ENCODE peak calls at places on chromosomes 7 and 10, in seven cellular contexts. One of them, this sample, is unnamed.

GRCh38 chr10:88986549-88987242 is 3.9 kb upstream of the FAS start:
- DNase-seq in IMR-90: peak; percentile 37
- DNase-seq in neuronal stem cell: peak; percentile 29
- DNase-seq in H9: no peak
- DNase-seq in H1: no peak
- DNase-seq in trophoblast cell: no peak
- DNase-seq in mesenchymal stem cell: peak; percentile 61
- DNase-seq in this sample: peak; percentile 29

GRCh38 chr10:74039561-74040145 is 41.7 kb downstream of the VCL start:
- DNase-seq in IMR-90: peak; percentile 61
- DNase-seq in neuronal stem cell: no peak
- DNase-seq in H9: no peak
- DNase-seq in H1: no peak
- DNase-seq in trophoblast cell: no peak
- DNase-seq in mesenchymal stem cell: peak; percentile 80
- DNase-seq in this sample: no peak

GRCh38 chr10:95861401-95861800 is 46.4 kb upstream of the CC2D2B start:
- DNase-seq in IMR-90: no peak
- DNase-seq in neuronal stem cell: no peak
- DNase-seq in H9: no peak
- DNase-seq in H1: no peak
- DNase-seq in trophoblast cell: peak; percentile 33
- DNase-seq in mesenchymal stem cell: no peak
- DNase-seq in this sample: no peak

GRCh38 chr7:18577096-18577771 is 81.7 kb downstream of the HDAC9 start:
- DNase-seq in IMR-90: no peak
- DNase-seq in neuronal stem cell: no peak
- DNase-seq in H9: no peak
- DNase-seq in H1: no peak
- DNase-seq in trophoblast cell: no peak
- DNase-seq in mesenchymal stem cell: no peak
- DNase-seq in this sample: no peak

GRCh38 chr10:3853547-3853989 is 68.6 kb upstream of the KLF6 start:
- DNase-seq in IMR-90: no peak
- DNase-seq in neuronal stem cell: no peak
- DNase-seq in H9: no peak
- DNase-seq in H1: no peak
- DNase-seq in trophoblast cell: no peak
- DNase-seq in mesenchymal stem cell: peak; percentile 70
- DNase-seq in this sample: no peak

GRCh38 chr10:113228570-113228969 is 278.5 kb downstream of the TCF7L2 start:
- DNase-seq in IMR-90: peak; percentile 27
- DNase-seq in neuronal stem cell: no peak
- DNase-seq in H9: no peak
- DNase-seq in H1: no peak
- DNase-seq in trophoblast cell: no peak
- DNase-seq in mesenchymal stem cell: peak; percentile 76
- DNase-seq in this sample: no peak

GRCh38 chr10:4833286-4833685 is 7.3 kb downstream of the AKR1E2 start:
- DNase-seq in IMR-90: no peak
- DNase-seq in neuronal stem cell: no peak
- DNase-seq in H9: no peak
- DNase-seq in H1: no peak
- DNase-seq in trophoblast cell: no peak
- DNase-seq in mesenchymal stem cell: no peak
- DNase-seq in this sample: no peak

GRCh38 chr10:78879621-78880020 is 189.1 kb upstream of the ZMIZ1 start:
- DNase-seq in IMR-90: no peak
- DNase-seq in neuronal stem cell: no peak
- DNase-seq in H9: no peak
- DNase-seq in H1: no peak
- DNase-seq in trophoblast cell: no peak
- DNase-seq in mesenchymal stem cell: no peak
- DNase-seq in this sample: no peak

GRCh38 chr7:63093481-63093880 is 905.2 kb upstream of the ZNF722 start:
- DNase-seq in IMR-90: no peak
- DNase-seq in neuronal stem cell: no peak
- DNase-seq in H9: no peak
- DNase-seq in H1: no peak
- DNase-seq in trophoblast cell: no peak
- DNase-seq in mesenchymal stem cell: no peak
- DNase-seq in this sample: no peak

GRCh38 chr7:37341033-37341630 is 107.5 kb downstream of the ELMO1 start:
- DNase-seq in IMR-90: no peak
- DNase-seq in neuronal stem cell: no peak
- DNase-seq in H9: no peak
- DNase-seq in H1: no peak
- DNase-seq in trophoblast cell: no peak
- DNase-seq in mesenchymal stem cell: no peak
- DNase-seq in this sample: no peak

GRCh38 chr7:156173748-156174353 is 361.6 kb upstream of the SHH start:
- DNase-seq in IMR-90: no peak
- DNase-seq in neuronal stem cell: no peak
- DNase-seq in H9: no peak
- DNase-seq in H1: no peak
- DNase-seq in trophoblast cell: no peak
- DNase-seq in mesenchymal stem cell: no peak
- DNase-seq in this sample: no peak

GRCh38 chr10:113980408-113981087 is 63.1 kb upstream of the ADRB1 start:
- DNase-seq in IMR-90: no peak
- DNase-seq in neuronal stem cell: no peak
- DNase-seq in H9: no peak
- DNase-seq in H1: no peak
- DNase-seq in trophoblast cell: no peak
- DNase-seq in mesenchymal stem cell: no peak
- DNase-seq in this sample: peak; percentile 47

GRCh38 chr10:3776796-3777571 is 8.0 kb downstream of the KLF6 start:
- DNase-seq in IMR-90: peak; percentile 94
- DNase-seq in neuronal stem cell: no peak
- DNase-seq in H9: peak; percentile 10
- DNase-seq in H1: no peak
- DNase-seq in trophoblast cell: peak; percentile 93
- DNase-seq in mesenchymal stem cell: peak; percentile 89
- DNase-seq in this sample: peak; percentile 40

GRCh38 chr10:3783313-3783689 is 1.7 kb downstream of the KLF6 start:
- DNase-seq in IMR-90: peak; percentile 86
- DNase-seq in neuronal stem cell: no peak
- DNase-seq in H9: peak; percentile 53
- DNase-seq in H1: peak; percentile 54
- DNase-seq in trophoblast cell: peak; percentile 72
- DNase-seq in mesenchymal stem cell: peak; percentile 76
- DNase-seq in this sample: peak; percentile 81

GRCh38 chr7:132138817-132139216 is 437.5 kb downstream of the PLXNA4 start:
- DNase-seq in IMR-90: no peak
- DNase-seq in neuronal stem cell: peak; percentile 14
- DNase-seq in H9: no peak
- DNase-seq in H1: no peak
- DNase-seq in trophoblast cell: no peak
- DNase-seq in mesenchymal stem cell: no peak
- DNase-seq in this sample: peak; percentile 26

GRCh38 chr7:156650042-156650441 is 9.5 kb downstream of the RNF32 start:
- DNase-seq in IMR-90: no peak
- DNase-seq in neuronal stem cell: no peak
- DNase-seq in H9: peak; percentile 59
- DNase-seq in H1: no peak
- DNase-seq in trophoblast cell: no peak
- DNase-seq in mesenchymal stem cell: peak; percentile 16
- DNase-seq in this sample: peak; percentile 67

GRCh38 chr7:149071641-149072437 is 18.7 kb downstream of the ZNF786 start:
- DNase-seq in IMR-90: peak; percentile 5
- DNase-seq in neuronal stem cell: peak; percentile 11
- DNase-seq in H9: peak; percentile 90
- DNase-seq in H1: peak; percentile 91
- DNase-seq in trophoblast cell: no peak
- DNase-seq in mesenchymal stem cell: peak; percentile 11
- DNase-seq in this sample: peak; percentile 91

GRCh38 chr10:132593900-132594876 is 56.6 kb downstream of the INPP5A start:
- DNase-seq in IMR-90: no peak
- DNase-seq in neuronal stem cell: no peak
- DNase-seq in H9: no peak
- DNase-seq in H1: no peak
- DNase-seq in trophoblast cell: no peak
- DNase-seq in mesenchymal stem cell: no peak
- DNase-seq in this sample: no peak

GRCh38 chr7:115516341-115516740 is 514.2 kb downstream of the TFEC start:
- DNase-seq in IMR-90: no peak
- DNase-seq in neuronal stem cell: no peak
- DNase-seq in H9: no peak
- DNase-seq in H1: no peak
- DNase-seq in trophoblast cell: no peak
- DNase-seq in mesenchymal stem cell: peak; percentile 2
- DNase-seq in this sample: no peak

GRCh38 chr7:103690576-103690975 is 244.6 kb upstream of the SLC26A5 start:
- DNase-seq in IMR-90: peak; percentile 27
- DNase-seq in neuronal stem cell: no peak
- DNase-seq in H9: no peak
- DNase-seq in H1: no peak
- DNase-seq in trophoblast cell: no peak
- DNase-seq in mesenchymal stem cell: no peak
- DNase-seq in this sample: no peak

GRCh38 chr7:129332354-129333056 is 101.7 kb upstream of the STRIP2 start:
- DNase-seq in IMR-90: peak; percentile 93
- DNase-seq in neuronal stem cell: no peak
- DNase-seq in H9: no peak
- DNase-seq in H1: no peak
- DNase-seq in trophoblast cell: no peak
- DNase-seq in mesenchymal stem cell: peak; percentile 74
- DNase-seq in this sample: no peak
- H3K9ac ChIP-seq in IMR-90: peak overlapping the region; percentile 6
- H3K9ac ChIP-seq in neuronal stem cell: no peak overlapping the region
- H3K9ac ChIP-seq in H9: no peak overlapping the region
- H3K9ac ChIP-seq in H1: no peak overlapping the region
- H3K9ac ChIP-seq in trophoblast cell: no peak overlapping the region
- H3K9ac ChIP-seq in mesenchymal stem cell: peak overlapping the region; percentile 89
- H3K9ac ChIP-seq in this sample: no peak overlapping the region

GRCh38 chr10:62037166-62037831 is 135.8 kb downstream of the ARID5B start:
- DNase-seq in IMR-90: peak; percentile 72
- DNase-seq in neuronal stem cell: no peak
- DNase-seq in H9: no peak
- DNase-seq in H1: no peak
- DNase-seq in trophoblast cell: peak; percentile 72
- DNase-seq in mesenchymal stem cell: peak; percentile 77
- DNase-seq in this sample: peak; percentile 62

GRCh38 chr10:62043493-62043938 is 142.0 kb downstream of the ARID5B start:
- DNase-seq in IMR-90: peak; percentile 82
- DNase-seq in neuronal stem cell: no peak
- DNase-seq in H9: no peak
- DNase-seq in H1: no peak
- DNase-seq in trophoblast cell: peak; percentile 39
- DNase-seq in mesenchymal stem cell: peak; percentile 79
- DNase-seq in this sample: peak; percentile 67

GRCh38 chr10:62037890-62038608 is 136.6 kb downstream of the ARID5B start:
- DNase-seq in IMR-90: no peak
- DNase-seq in neuronal stem cell: no peak
- DNase-seq in H9: no peak
- DNase-seq in H1: no peak
- DNase-seq in trophoblast cell: no peak
- DNase-seq in mesenchymal stem cell: no peak
- DNase-seq in this sample: no peak

GRCh38 chr10:62038609-62039190 is 137.2 kb downstream of the ARID5B start:
- DNase-seq in IMR-90: peak; percentile 78
- DNase-seq in neuronal stem cell: peak; percentile 54
- DNase-seq in H9: peak; percentile 56
- DNase-seq in H1: peak; percentile 63
- DNase-seq in trophoblast cell: peak; percentile 78
- DNase-seq in mesenchymal stem cell: peak; percentile 79
- DNase-seq in this sample: peak; percentile 77

DNA sequence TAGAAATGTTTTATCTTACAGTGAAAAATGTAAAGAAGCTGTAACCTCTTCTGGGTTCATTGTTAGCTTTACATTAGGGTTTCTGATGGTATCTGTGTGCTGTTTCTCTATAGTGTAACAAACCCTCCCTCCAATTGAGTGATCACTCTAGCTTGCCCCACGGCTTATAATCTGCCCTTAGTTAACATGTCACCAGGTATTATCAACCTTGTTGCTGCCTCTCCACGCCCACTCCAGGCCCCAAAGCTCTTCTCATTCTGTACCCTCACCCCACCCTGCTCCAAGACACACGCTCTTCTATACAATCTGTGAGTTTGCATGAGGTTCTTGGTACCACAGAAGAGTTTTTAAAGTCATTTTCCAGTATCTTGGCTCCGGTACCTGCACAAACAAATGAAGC is 139.4 kb downstream of the ARID5B start:
- DNase-seq in IMR-90: no peak
- DNase-seq in neuronal stem cell: no peak
- DNase-seq in H9: no peak
- DNase-seq in H1: no peak
- DNase-seq in trophoblast cell: no peak
- DNase-seq in mesenchymal stem cell: no peak
- DNase-seq in this sample: no peak
- H3K23ac ChIP-seq in IMR-90: peak overlapping the region; percentile 79
- H3K23ac ChIP-seq in neuronal stem cell: no peak overlapping the region
- H3K23ac ChIP-seq in H9: no peak overlapping the region
- H3K23ac ChIP-seq in H1: no peak overlapping the region
- H3K23ac ChIP-seq in trophoblast cell: no peak overlapping the region
- H3K23ac ChIP-seq in mesenchymal stem cell: no peak overlapping the region
- H3K23ac ChIP-seq in this sample: no peak overlapping the region

GRCh38 chr7:87874066-87874465 is 2.1 kb downstream of the SLC25A40 start:
- DNase-seq in IMR-90: no peak
- DNase-seq in neuronal stem cell: no peak
- DNase-seq in H9: no peak
- DNase-seq in H1: no peak
- DNase-seq in trophoblast cell: no peak
- DNase-seq in mesenchymal stem cell: no peak
- DNase-seq in this sample: no peak
- H3K9ac ChIP-seq in IMR-90: no peak overlapping the region
- H3K9ac ChIP-seq in neuronal stem cell: no peak overlapping the region
- H3K9ac ChIP-seq in H9: no peak overlapping the region
- H3K9ac ChIP-seq in H1: no peak overlapping the region
- H3K9ac ChIP-seq in trophoblast cell: no peak overlapping the region
- H3K9ac ChIP-seq in mesenchymal stem cell: no peak overlapping the region
- H3K9ac ChIP-seq in this sample: no peak overlapping the region

GRCh38 chr7:490461-491291 is 29.0 kb downstream of the PDGFA start:
- DNase-seq in IMR-90: no peak
- DNase-seq in neuronal stem cell: no peak
- DNase-seq in H9: no peak
- DNase-seq in H1: no peak
- DNase-seq in trophoblast cell: no peak
- DNase-seq in mesenchymal stem cell: no peak
- DNase-seq in this sample: no peak
- H3K23ac ChIP-seq in IMR-90: no peak overlapping the region
- H3K23ac ChIP-seq in neuronal stem cell: peak overlapping the region; percentile 35
- H3K23ac ChIP-seq in H9: no peak overlapping the region
- H3K23ac ChIP-seq in H1: no peak overlapping the region
- H3K23ac ChIP-seq in trophoblast cell: no peak overlapping the region
- H3K23ac ChIP-seq in mesenchymal stem cell: no peak overlapping the region
- H3K23ac ChIP-seq in this sample: no peak overlapping the region

GRCh38 chr7:532379-533143 is 12.9 kb upstream of the PDGFA start:
- DNase-seq in IMR-90: no peak
- DNase-seq in neuronal stem cell: no peak
- DNase-seq in H9: no peak
- DNase-seq in H1: no peak
- DNase-seq in trophoblast cell: no peak
- DNase-seq in mesenchymal stem cell: no peak
- DNase-seq in this sample: no peak
- H3K9ac ChIP-seq in IMR-90: no peak overlapping the region
- H3K9ac ChIP-seq in neuronal stem cell: no peak overlapping the region
- H3K9ac ChIP-seq in H9: no peak overlapping the region
- H3K9ac ChIP-seq in H1: no peak overlapping the region
- H3K9ac ChIP-seq in trophoblast cell: no peak overlapping the region
- H3K9ac ChIP-seq in mesenchymal stem cell: no peak overlapping the region
- H3K9ac ChIP-seq in this sample: no peak overlapping the region